ENCODE peak calls at places on chromosomes 4 and X, in four cellular contexts. O, Q, B and H are unnamed samples.

GRCh38 chr4:81828991-81829390 is 357.3 kb upstream of the RASGEF1B start:
- DNase-seq in O (peak; percentile 79), B (no peak), Q (no peak), H (no peak)

GRCh38 chr4:138259801-138260200 is 17.7 kb upstream of the SLC7A11 start:
- DNase-seq in Q (no peak), O (no peak), B (no peak), H (no peak)

GRCh38 chr4:6548201-6548881 is 26.6 kb upstream of the MAN2B2 start:
- DNase-seq in Q (no peak), B (peak; percentile 30), O (peak; percentile 44), H (peak; percentile 80)

GRCh38 chr4:110165382-110166285 is 32.8 kb downstream of the ELOVL6 start:
- DNase-seq in O (peak; percentile 53), Q (no peak), B (no peak), H (peak; percentile 72)

GRCh38 chrX:378443-378842 is 8.3 kb downstream of the PPP2R3B start:
- DNase-seq in O (no peak), Q (no peak), B (no peak), H (no peak)

GRCh38 chr4:39631700-39632079 is 7.0 kb downstream of the SMIM14 start:
- DNase-seq in B (no peak), O (no peak), Q (no peak), H (no peak)

GRCh38 chr4:54840992-54841768 is 183.4 kb downstream of the KIT start:
- DNase-seq in O (no peak), Q (no peak), B (no peak), H (peak; percentile 45)

GRCh38 chr4:125316391-125316780 is 1.6 kb downstream of the FAT4 start:
- DNase-seq in O (peak; percentile 1), Q (no peak), B (peak; percentile 18), H (peak; percentile 0)

GRCh38 chr4:42234817-42235216 is 82.4 kb upstream of the BEND4 start:
- DNase-seq in O (no peak), Q (no peak), B (no peak), H (peak; percentile 27)

GRCh38 chr4:3046149-3046548 is 28.2 kb downstream of the HTT-AS start:
- DNase-seq in O (no peak), B (no peak), Q (no peak), H (peak; percentile 63)

GRCh38 chr4:77308843-77309242 is 151.8 kb downstream of the CCNG2 start:
- DNase-seq in Q (no peak), O (no peak), B (peak; percentile 21), H (peak; percentile 43)

GRCh38 chr4:186192068-186192751 is 843 bp downstream of the CYP4V2 start:
- DNase-seq in B (peak; percentile 23), Q (peak; percentile 81), O (peak; percentile 57), H (peak; percentile 61)

GRCh38 chrX:47643926-47644325 is 6.4 kb downstream of the ELK1 start:
- DNase-seq in O (no peak), Q (no peak), B (no peak), H (peak; percentile 60)

GRCh38 chr4:171639540-171639939 is 173.7 kb upstream of the GALNTL6 start:
- DNase-seq in B (no peak), Q (no peak), O (no peak), H (no peak)

GRCh38 chrX:150704030-150704613 is 10.9 kb downstream of the MTMR1 start:
- DNase-seq in Q (no peak), B (no peak), O (peak; percentile 19), H (no peak)

GRCh38 chr4:74794341-74794801 is at the start of gene BTC:
- DNase-seq in Q (peak; percentile 78), B (peak; percentile 64), O (peak; percentile 18), H (no peak)

GRCh38 chr4:77044458-77045124 is 31.2 kb downstream of the CCNI start:
- DNase-seq in Q (no peak), B (no peak), O (no peak), H (peak; percentile 43)

GRCh38 chr4:151403656-151404055 is 5.3 kb upstream of the FHIP1A start:
- DNase-seq in Q (no peak), O (no peak), B (no peak), H (peak; percentile 63)

GRCh38 chrX:13938766-13939530 is 90.7 kb downstream of the GEMIN8 start:
- DNase-seq in B (no peak), Q (no peak), O (no peak), H (peak; percentile 9)

GRCh38 chr4:40843696-40844095 is 93.9 kb downstream of the NSUN7 start:
- DNase-seq in O (no peak), B (no peak), Q (peak; percentile 7), H (peak; percentile 65)

GRCh38 chr4:169159614-169160013 is 111.1 kb downstream of the SH3RF1 start:
- DNase-seq in O (no peak), B (no peak), Q (no peak), H (no peak)

GRCh38 chr4:38949416-38950051 is 81.9 kb downstream of the FAM114A1 start:
- DNase-seq in Q (no peak), B (no peak), O (no peak), H (no peak)

GRCh38 chr4:96630839-96631238 is 790.9 kb downstream of the PDHA2 start:
- DNase-seq in O (no peak), B (no peak), Q (no peak), H (no peak)

GRCh38 chrX:103628386-103629290 is at the start of gene TCEAL1:
- DNase-seq in B (no peak), Q (peak; percentile 89), O (peak; percentile 76), H (peak; percentile 16)

GRCh38 chrX:140672840-140673731 is 36.5 kb upstream of the LINC00632 start:
- DNase-seq in Q (no peak), B (no peak), O (no peak), H (no peak)

GRCh38 chrX:116246261-116246660 is 75.7 kb downstream of the AGTR2 start:
- DNase-seq in Q (no peak), O (no peak), B (no peak), H (no peak)

DNA sequence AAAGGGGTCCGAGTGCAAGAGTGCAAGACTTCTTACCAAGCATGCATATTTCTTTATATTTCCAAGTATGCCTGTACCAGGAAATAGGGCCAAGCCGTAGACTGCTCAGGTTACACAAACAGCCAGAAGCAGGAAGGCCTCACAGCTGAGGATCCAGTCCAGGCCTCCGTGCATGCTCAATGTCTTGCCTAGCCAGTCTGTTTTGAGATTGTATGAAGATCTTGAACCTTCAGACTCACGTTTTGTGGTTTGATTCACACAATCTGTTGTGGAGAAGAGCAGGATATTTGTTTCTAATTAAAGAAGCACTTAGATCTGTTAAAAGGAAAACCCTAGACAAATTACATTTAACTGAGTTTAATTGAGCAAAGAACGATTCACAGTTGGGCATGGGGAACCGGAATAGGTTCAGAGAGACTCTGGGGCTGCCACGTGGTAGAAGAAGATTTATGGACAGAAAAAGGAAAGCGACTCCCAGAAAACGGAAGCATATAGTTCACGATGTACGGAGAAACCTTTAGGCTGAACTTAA is 1.2 kb downstream of the MGST2 start:
- DNase-seq in B (no peak), Q (peak; percentile 74), O (peak; percentile 64), H (peak; percentile 42)
- H3K4me3 ChIP-seq in B (peak overlapping the region; percentile 57), Q (peak overlapping the region; percentile 53), O (no peak overlapping the region), H (peak overlapping the region; percentile 68)

DNA sequence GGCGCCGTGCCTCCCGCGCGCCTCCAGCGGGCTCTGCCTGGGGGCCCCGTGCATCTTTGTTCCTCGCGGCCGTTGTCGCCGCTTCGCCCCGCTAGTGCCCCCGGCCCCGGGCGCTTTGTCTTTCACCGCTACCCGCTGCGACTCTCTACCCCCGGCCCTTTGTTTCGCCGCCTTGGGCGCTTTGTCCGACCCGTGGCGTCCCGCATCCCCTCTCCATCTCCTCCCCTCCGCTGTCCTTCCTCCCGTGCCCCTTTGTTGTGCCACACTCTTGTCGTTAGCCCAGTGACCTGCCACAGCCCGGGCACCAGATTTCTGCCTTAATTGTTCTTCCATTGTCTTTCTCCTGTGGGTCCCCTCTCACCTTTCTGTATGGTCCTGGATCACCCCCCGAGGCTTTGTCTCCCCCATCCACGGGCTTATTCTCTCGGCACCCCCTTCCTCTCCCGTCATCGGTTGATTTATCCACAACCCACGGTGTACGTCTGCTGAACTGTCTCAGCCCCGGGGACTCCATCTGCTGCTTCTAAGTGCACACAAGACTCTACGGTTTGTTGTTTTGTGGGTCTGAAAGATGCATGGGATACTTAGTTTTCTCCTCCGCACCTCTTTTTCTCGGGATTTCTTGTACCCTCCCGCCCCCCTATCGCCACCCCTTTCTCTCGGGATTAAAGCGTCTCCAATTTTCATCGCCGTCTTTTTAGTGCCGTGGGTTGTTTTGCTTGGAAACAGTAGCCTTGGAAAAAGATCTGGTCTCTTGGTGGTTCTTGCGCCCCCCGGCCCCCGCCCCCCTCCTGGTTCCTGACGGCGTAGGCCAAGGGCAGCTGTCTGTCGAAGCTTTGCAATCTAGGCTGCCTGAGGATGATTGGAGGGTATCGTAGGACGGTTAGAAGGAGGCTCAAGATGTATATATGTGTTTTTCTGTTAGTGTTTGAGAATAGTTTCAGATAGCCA is 787 bp downstream of the RBPJ start:
- DNase-seq in B (peak; percentile 5), O (peak; percentile 18), Q (peak; percentile 68), H (peak; percentile 70)
- TF ChIP-seq POLR2A in B (no peak), O (no peak), Q (no peak), H (no peak)

GRCh38 chrX:50813843-50814661 is at the start of gene SHROOM4:
- DNase-seq in O (peak; percentile 42), Q (peak; percentile 67), B (no peak), H (no peak)
- H3K4me3 ChIP-seq in O (no peak within 1 kb of the TSS), Q (peak within 1 kb of the TSS; percentile 46), B (peak within 1 kb of the TSS; percentile 43), H (no peak within 1 kb of the TSS)

DNA sequence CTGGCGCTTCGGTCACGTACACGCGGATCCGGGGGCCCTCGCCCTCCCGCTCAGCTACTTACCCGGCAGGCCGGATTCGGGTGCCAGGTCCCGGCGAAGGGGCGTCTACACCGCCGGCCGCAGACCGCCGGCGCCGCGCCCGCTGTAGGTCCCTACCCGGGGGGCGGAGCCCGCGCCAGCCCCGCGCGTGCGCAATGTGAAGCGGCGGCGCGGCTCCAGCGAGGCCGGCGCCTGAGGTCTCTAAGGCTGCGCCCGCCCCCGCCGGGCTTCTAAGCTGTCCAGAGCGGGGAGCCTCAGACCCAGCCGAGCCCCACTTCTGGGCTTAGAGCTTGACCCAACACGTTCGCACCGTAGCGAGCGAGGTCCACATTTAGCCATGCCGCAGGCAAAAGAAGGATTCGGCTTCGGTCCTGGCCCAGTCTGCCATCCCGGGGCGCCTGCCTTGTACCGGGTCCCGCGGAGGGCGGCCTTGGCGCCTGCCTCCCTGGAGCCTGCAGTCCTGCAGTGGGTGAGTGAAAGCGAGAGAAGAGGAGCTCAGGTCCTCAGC is at the start of gene ZNF518B:
- DNase-seq in Q (peak; percentile 68), B (peak; percentile 52), O (peak; percentile 62), H (peak; percentile 37)
- TF ChIP-seq POLR2A in Q (no peak), B (peak; percentile 23), O (peak; percentile 37), H (no peak)